ENCODE peak calls at places on chromosome 6, in eight cellular contexts. One of them, this sample, is unnamed.

GRCh38 chr6:108250240-108250866 is 10.5 kb downstream of the SNX3 start:
- DNase-seq in cardiac muscle cell: peak
- DNase-seq in AG09309: no peak
- DNase-seq in AG09319: no peak
- DNase-seq in endothelial cell: no peak
- DNase-seq in K562: peak
- DNase-seq in GM13976: no peak
- DNase-seq in astrocyte: no peak
- DNase-seq in this sample: no peak

GRCh38 chr6:158807515-158808441 is 11.4 kb downstream of the EZR start:
- DNase-seq in cardiac muscle cell: no peak
- DNase-seq in K562: peak
- DNase-seq in AG09319: no peak
- DNase-seq in astrocyte: no peak
- DNase-seq in GM13976: no peak
- DNase-seq in endothelial cell: no peak
- DNase-seq in AG09309: no peak
- DNase-seq in this sample: no peak

GRCh38 chr6:37303891-37304503 is 46.1 kb upstream of the TMEM217 start:
- DNase-seq in K562: peak
- DNase-seq in cardiac muscle cell: peak
- DNase-seq in AG09319: no peak
- DNase-seq in AG09309: no peak
- DNase-seq in GM13976: peak
- DNase-seq in endothelial cell: peak
- DNase-seq in astrocyte: peak
- DNase-seq in this sample: no peak

GRCh38 chr6:164167873-164168405 is 753.4 kb downstream of the QKI start:
- DNase-seq in K562: no peak
- DNase-seq in endothelial cell: no peak
- DNase-seq in AG09319: no peak
- DNase-seq in GM13976: no peak
- DNase-seq in cardiac muscle cell: no peak
- DNase-seq in AG09309: no peak
- DNase-seq in astrocyte: no peak
- DNase-seq in this sample: no peak

GRCh38 chr6:133837801-133838349 is 51.0 kb upstream of the TCF21 start:
- DNase-seq in cardiac muscle cell: peak
- DNase-seq in AG09309: no peak
- DNase-seq in AG09319: no peak
- DNase-seq in GM13976: peak
- DNase-seq in endothelial cell: peak
- DNase-seq in K562: peak
- DNase-seq in astrocyte: no peak
- DNase-seq in this sample: no peak

GRCh38 chr6:134249759-134250602 is 67.9 kb downstream of the SGK1 start:
- DNase-seq in AG09309: no peak
- DNase-seq in GM13976: no peak
- DNase-seq in astrocyte: peak
- DNase-seq in K562: no peak
- DNase-seq in cardiac muscle cell: peak
- DNase-seq in endothelial cell: no peak
- DNase-seq in AG09319: no peak
- DNase-seq in this sample: no peak

GRCh38 chr6:63066053-63066704 is 145.1 kb upstream of the FKBP1C start:
- DNase-seq in cardiac muscle cell: no peak
- DNase-seq in GM13976: peak
- DNase-seq in endothelial cell: no peak
- DNase-seq in astrocyte: no peak
- DNase-seq in AG09319: no peak
- DNase-seq in AG09309: no peak
- DNase-seq in K562: no peak
- DNase-seq in this sample: no peak

GRCh38 chr6:22231616-22232015 is 65.2 kb downstream of the PRL start:
- DNase-seq in AG09319: no peak
- DNase-seq in K562: no peak
- DNase-seq in astrocyte: peak
- DNase-seq in endothelial cell: no peak
- DNase-seq in GM13976: no peak
- DNase-seq in cardiac muscle cell: no peak
- DNase-seq in AG09309: no peak
- DNase-seq in this sample: no peak

GRCh38 chr6:129940454-129941195 is 77.8 kb upstream of the L3MBTL3 start:
- DNase-seq in AG09319: no peak
- DNase-seq in K562: no peak
- DNase-seq in endothelial cell: no peak
- DNase-seq in GM13976: no peak
- DNase-seq in cardiac muscle cell: no peak
- DNase-seq in AG09309: no peak
- DNase-seq in astrocyte: no peak
- DNase-seq in this sample: no peak

GRCh38 chr6:36444470-36444869 is 1.7 kb downstream of the KCTD20 start:
- DNase-seq in astrocyte: peak
- DNase-seq in endothelial cell: no peak
- DNase-seq in AG09319: no peak
- DNase-seq in K562: no peak
- DNase-seq in cardiac muscle cell: peak
- DNase-seq in GM13976: no peak
- DNase-seq in AG09309: peak
- DNase-seq in this sample: no peak

GRCh38 chr6:142786476-142786875 is 158.5 kb downstream of the HIVEP2 start:
- DNase-seq in GM13976: no peak
- DNase-seq in astrocyte: peak
- DNase-seq in AG09319: no peak
- DNase-seq in K562: no peak
- DNase-seq in endothelial cell: no peak
- DNase-seq in AG09309: no peak
- DNase-seq in cardiac muscle cell: peak
- DNase-seq in this sample: no peak

GRCh38 chr6:3026811-3027626 is 27.3 kb downstream of the NQO2 start:
- DNase-seq in AG09309: no peak
- DNase-seq in AG09319: no peak
- DNase-seq in GM13976: peak
- DNase-seq in endothelial cell: no peak
- DNase-seq in cardiac muscle cell: peak
- DNase-seq in K562: peak
- DNase-seq in astrocyte: peak
- DNase-seq in this sample: no peak

GRCh38 chr6:133241901-133242760 is 974 bp downstream of the EYA4 start:
- DNase-seq in cardiac muscle cell: peak
- DNase-seq in astrocyte: peak
- DNase-seq in K562: no peak
- DNase-seq in endothelial cell: peak
- DNase-seq in AG09319: no peak
- DNase-seq in AG09309: no peak
- DNase-seq in GM13976: peak
- DNase-seq in this sample: no peak

GRCh38 chr6:54441020-54441419 is 132.8 kb downstream of the TINAG start:
- DNase-seq in AG09319: no peak
- DNase-seq in cardiac muscle cell: no peak
- DNase-seq in astrocyte: no peak
- DNase-seq in AG09309: no peak
- DNase-seq in GM13976: no peak
- DNase-seq in endothelial cell: no peak
- DNase-seq in K562: no peak
- DNase-seq in this sample: no peak

GRCh38 chr6:9412951-9413559 is 977.7 kb upstream of the SLC35B3 start:
- DNase-seq in AG09319: no peak
- DNase-seq in endothelial cell: peak
- DNase-seq in astrocyte: no peak
- DNase-seq in GM13976: peak
- DNase-seq in cardiac muscle cell: peak
- DNase-seq in K562: peak
- DNase-seq in AG09309: no peak
- DNase-seq in this sample: no peak

GRCh38 chr6:53986721-53987526 is 124.3 kb upstream of the MLIP start:
- DNase-seq in astrocyte: peak
- DNase-seq in K562: no peak
- DNase-seq in cardiac muscle cell: peak
- DNase-seq in endothelial cell: no peak
- DNase-seq in AG09309: no peak
- DNase-seq in GM13976: no peak
- DNase-seq in AG09319: peak
- DNase-seq in this sample: no peak

GRCh38 chr6:2916354-2916925 is 13.3 kb upstream of the SERPINB9 start:
- DNase-seq in endothelial cell: no peak
- DNase-seq in GM13976: no peak
- DNase-seq in AG09319: no peak
- DNase-seq in cardiac muscle cell: no peak
- DNase-seq in K562: no peak
- DNase-seq in AG09309: no peak
- DNase-seq in astrocyte: no peak
- DNase-seq in this sample: no peak

GRCh38 chr6:152078804-152079203 is 271.3 kb downstream of the ESR1 start:
- DNase-seq in GM13976: no peak
- DNase-seq in cardiac muscle cell: no peak
- DNase-seq in endothelial cell: no peak
- DNase-seq in K562: no peak
- DNase-seq in AG09319: no peak
- DNase-seq in astrocyte: no peak
- DNase-seq in AG09309: no peak
- DNase-seq in this sample: no peak

GRCh38 chr6:157513004-157513603 is 132.1 kb downstream of the ZDHHC14 start:
- DNase-seq in cardiac muscle cell: no peak
- DNase-seq in AG09309: no peak
- DNase-seq in AG09319: no peak
- DNase-seq in astrocyte: no peak
- DNase-seq in K562: no peak
- DNase-seq in GM13976: no peak
- DNase-seq in endothelial cell: no peak
- DNase-seq in this sample: no peak

GRCh38 chr6:51459958-51460357 is 627.5 kb downstream of the PKHD1 start:
- DNase-seq in K562: no peak
- DNase-seq in GM13976: peak
- DNase-seq in AG09309: no peak
- DNase-seq in endothelial cell: no peak
- DNase-seq in AG09319: no peak
- DNase-seq in cardiac muscle cell: no peak
- DNase-seq in astrocyte: no peak
- DNase-seq in this sample: no peak
- TF ChIP-seq CTCF in K562: no peak
- TF ChIP-seq CTCF in GM13976: no peak
- TF ChIP-seq CTCF in AG09309: no peak
- TF ChIP-seq CTCF in endothelial cell: no peak
- TF ChIP-seq CTCF in AG09319: no peak
- TF ChIP-seq CTCF in cardiac muscle cell: no peak
- TF ChIP-seq CTCF in astrocyte: no peak
- TF ChIP-seq CTCF in this sample: no peak

GRCh38 chr6:121055572-121056163 is 278.6 kb downstream of the TBC1D32 start:
- DNase-seq in GM13976: peak
- DNase-seq in AG09309: peak
- DNase-seq in astrocyte: peak
- DNase-seq in endothelial cell: peak
- DNase-seq in cardiac muscle cell: peak
- DNase-seq in AG09319: peak
- DNase-seq in K562: peak
- DNase-seq in this sample: no peak
- TF ChIP-seq CTCF in GM13976: peak
- TF ChIP-seq CTCF in AG09309: peak
- TF ChIP-seq CTCF in astrocyte: peak
- TF ChIP-seq CTCF in endothelial cell: peak
- TF ChIP-seq CTCF in cardiac muscle cell: peak
- TF ChIP-seq CTCF in AG09319: peak
- TF ChIP-seq CTCF in K562: peak
- TF ChIP-seq CTCF in this sample: peak

GRCh38 chr6:167968091-167968490 is 29.4 kb upstream of the KIF25 start:
- DNase-seq in K562: peak
- DNase-seq in AG09309: no peak
- DNase-seq in endothelial cell: peak
- DNase-seq in cardiac muscle cell: no peak
- DNase-seq in astrocyte: no peak
- DNase-seq in AG09319: no peak
- DNase-seq in GM13976: no peak
- DNase-seq in this sample: no peak
- TF ChIP-seq CTCF in K562: peak
- TF ChIP-seq CTCF in AG09309: peak
- TF ChIP-seq CTCF in endothelial cell: peak
- TF ChIP-seq CTCF in cardiac muscle cell: peak
- TF ChIP-seq CTCF in astrocyte: peak
- TF ChIP-seq CTCF in AG09319: peak
- TF ChIP-seq CTCF in GM13976: peak
- TF ChIP-seq CTCF in this sample: peak

DNA sequence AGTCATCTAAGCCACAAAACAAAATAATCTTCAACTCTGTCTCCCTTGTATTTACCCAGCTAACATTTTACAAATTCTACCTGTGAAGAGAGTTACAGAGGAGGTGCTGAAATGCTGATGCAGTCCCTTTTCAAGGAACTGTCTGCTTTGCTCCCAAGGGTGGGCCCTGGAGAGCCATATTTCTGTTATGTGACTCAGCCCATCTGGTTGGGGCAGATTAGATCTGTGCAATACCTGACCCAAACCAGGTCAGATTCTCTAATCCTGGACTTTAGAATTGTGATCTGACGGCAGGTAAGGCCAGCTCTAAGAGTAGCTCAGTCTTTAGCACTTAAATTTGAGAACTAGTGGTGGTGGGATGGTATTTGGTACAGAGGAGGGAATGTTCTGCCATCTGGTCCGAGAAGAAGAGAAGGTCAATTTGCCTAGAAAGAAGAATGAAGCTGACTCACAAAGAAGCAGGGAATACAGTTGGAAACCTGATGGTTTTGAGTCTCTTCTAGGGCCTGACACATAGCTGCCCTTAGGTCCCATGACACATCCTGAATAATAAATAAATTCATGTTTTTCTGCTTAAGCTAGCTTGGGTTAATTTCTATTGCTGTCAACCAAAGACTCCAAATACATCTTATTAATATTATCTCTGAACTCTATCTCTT is 8.1 kb downstream of the ZNF311 start:
- DNase-seq in AG09309: no peak
- DNase-seq in AG09319: no peak
- DNase-seq in cardiac muscle cell: no peak
- DNase-seq in GM13976: no peak
- DNase-seq in astrocyte: no peak
- DNase-seq in K562: peak
- DNase-seq in endothelial cell: no peak
- DNase-seq in this sample: no peak
- TF ChIP-seq CTCF in AG09309: no peak
- TF ChIP-seq CTCF in AG09319: no peak
- TF ChIP-seq CTCF in cardiac muscle cell: no peak
- TF ChIP-seq CTCF in GM13976: no peak
- TF ChIP-seq CTCF in astrocyte: no peak
- TF ChIP-seq CTCF in K562: no peak
- TF ChIP-seq CTCF in endothelial cell: no peak
- TF ChIP-seq CTCF in this sample: no peak

GRCh38 chr6:20400476-20401402 is 940 bp upstream of the E2F3 start:
- DNase-seq in AG09319: no peak
- DNase-seq in endothelial cell: peak
- DNase-seq in AG09309: no peak
- DNase-seq in GM13976: no peak
- DNase-seq in astrocyte: no peak
- DNase-seq in cardiac muscle cell: peak
- DNase-seq in K562: peak
- DNase-seq in this sample: peak
- TF ChIP-seq CTCF in AG09319: peak
- TF ChIP-seq CTCF in endothelial cell: peak
- TF ChIP-seq CTCF in AG09309: peak
- TF ChIP-seq CTCF in GM13976: no peak
- TF ChIP-seq CTCF in astrocyte: peak
- TF ChIP-seq CTCF in cardiac muscle cell: peak
- TF ChIP-seq CTCF in K562: peak
- TF ChIP-seq CTCF in this sample: peak

This sample was measured in D721Med.